ENCODE peak calls at places on chromosomes 13 and 19, in four cellular contexts. J, V, S and I are unnamed samples.

GRCh38 chr13:47831265-47831664 is 169.8 kb downstream of the SUCLA2 start:
- DNase-seq in J (peak), V (no peak), S (no peak), I (no peak)

GRCh38 chr13:71625694-71626093 is 241.3 kb downstream of the DACH1 start:
- DNase-seq in J (peak), V (no peak), S (no peak), I (no peak)

GRCh38 chr19:19278315-19278714 is 5.2 kb upstream of the TM6SF2 start:
- DNase-seq in J (no peak), V (no peak), S (no peak), I (no peak)

GRCh38 chr19:8654591-8655339 is 24.3 kb downstream of the NFILZ start:
- DNase-seq in J (peak), V (peak), S (peak), I (peak)

GRCh38 chr19:51368366-51369282 is at the start of gene CLDND2:
- DNase-seq in J (no peak), V (no peak), S (no peak), I (no peak)

GRCh38 chr13:79522583-79522982 is 41.6 kb downstream of the NDFIP2 start:
- DNase-seq in J (peak), V (no peak), S (no peak), I (no peak)

GRCh38 chr19:35155441-35155840 is 906 bp downstream of the FXYD5 start:
- DNase-seq in J (no peak), V (no peak), S (no peak), I (no peak)

GRCh38 chr19:22052644-22053013 is 345 bp downstream of the ZNF257 start:
- DNase-seq in J (no peak), V (no peak), S (no peak), I (no peak)

GRCh38 chr13:30819136-30819875 is 84.0 kb downstream of the ALOX5AP start:
- DNase-seq in J (no peak), V (no peak), S (no peak), I (peak)

GRCh38 chr13:24627090-24627714 is 53.0 kb upstream of the ATP12A start:
- DNase-seq in J (no peak), V (no peak), S (no peak), I (no peak)

GRCh38 chr13:113176292-113176691 is 17.8 kb downstream of the PROZ start:
- DNase-seq in J (no peak), V (no peak), S (peak), I (no peak)

GRCh38 chr19:18385675-18386542 is at the start of gene GDF15:
- DNase-seq in J (peak), V (peak), S (no peak), I (peak)

GRCh38 chr19:45123440-45123850 is 30.5 kb downstream of the PPP1R37 start:
- DNase-seq in J (peak), V (no peak), S (no peak), I (no peak)

GRCh38 chr13:47114030-47114429 is 217.2 kb upstream of the HTR2A start:
- DNase-seq in J (peak), V (no peak), S (no peak), I (peak)

GRCh38 chr19:45045671-45046353 is 7.0 kb downstream of the CLASRP start:
- DNase-seq in J (no peak), V (no peak), S (no peak), I (no peak)

GRCh38 chr13:51000058-51000457 is 90.5 kb downstream of the RNASEH2B start:
- DNase-seq in J (peak), V (no peak), S (no peak), I (no peak)

GRCh38 chr13:27261376-27261775 is 9.3 kb upstream of the RASL11A start:
- DNase-seq in J (no peak), V (no peak), S (no peak), I (no peak)

GRCh38 chr13:110799246-110800236 is 86.0 kb downstream of the ING1 start:
- DNase-seq in J (no peak), V (no peak), S (no peak), I (no peak)

GRCh38 chr13:102642029-102642428 is 45.2 kb downstream of the TPP2 start:
- DNase-seq in J (no peak), V (no peak), S (no peak), I (no peak)

GRCh38 chr19:36254848-36255247 is 39.9 kb downstream of the ZNF146 start:
- DNase-seq in J (no peak), V (no peak), S (no peak), I (no peak)

GRCh38 chr13:46831588-46832194 is 34.7 kb upstream of the ESD start:
- DNase-seq in J (peak), V (no peak), S (peak), I (peak)

GRCh38 chr13:44470623-44471562 is 97.3 kb downstream of the SERP2 start:
- DNase-seq in J (peak), V (no peak), S (peak), I (peak)

GRCh38 chr13:97344250-97345175 is 89.5 kb upstream of the RAP2A start:
- DNase-seq in J (peak), V (peak), S (peak), I (peak)